ENCODE peak calls at places on chromosomes 3 and 15, in six cellular contexts. A is HT1080, D is breast epithelium, P is sciatic nerve, N is anterior cingulate cortex, M is astrocyte of the cerebellum. E is an unnamed sample.

GRCh38 chr3:197466586-197467399 is 89.0 kb downstream of the BDH1 start:
- DNase-seq in P (peak), N (peak), D (no peak), M (no peak), A (peak), E (no peak)

GRCh38 chr3:51163051-51163450 is 222.0 kb upstream of the MANF start:
- DNase-seq in M (no peak), N (no peak), D (no peak), A (no peak), P (no peak), E (peak)

GRCh38 chr15:50790778-50791536 is 25.5 kb upstream of the SPPL2A start:
- DNase-seq in N (no peak), P (no peak), D (no peak), M (no peak), A (no peak), E (no peak)

GRCh38 chr15:62933388-62933787 is 109.2 kb upstream of the TPM1 start:
- DNase-seq in N (no peak), D (no peak), P (no peak), A (no peak), M (no peak), E (no peak)

GRCh38 chr3:127710473-127710941 is 37.8 kb downstream of the ABTB1 start:
- DNase-seq in M (no peak), D (no peak), N (no peak), A (peak), P (no peak), E (no peak)

GRCh38 chr3:10552631-10552943 is 47.2 kb upstream of the ATP2B2 start:
- DNase-seq in D (no peak), N (no peak), M (no peak), A (peak), P (no peak), E (no peak)

GRCh38 chr3:185153170-185153733 is 392 bp upstream of the C3orf70 start:
- DNase-seq in P (peak), D (no peak), M (no peak), N (peak), A (no peak), E (no peak)

GRCh38 chr3:129992781-129993180 is 18.3 kb downstream of the TRH start:
- DNase-seq in M (no peak), P (no peak), D (no peak), A (no peak), N (no peak), E (no peak)